ENCODE peak calls at places on chromosome 16, in six cellular contexts. C, Y, Q, P, B and G are unnamed samples.

GRCh38 chr16:81657224-81657623 is 121.9 kb upstream of the PLCG2 start:
- DNase-seq in Y (no peak), B (no peak), Q (no peak), P (no peak), C (no peak), G (no peak)

GRCh38 chr16:55968221-55968620 is 93.0 kb upstream of the CES5A start:
- DNase-seq in C (no peak), P (no peak), B (no peak), Y (no peak), Q (no peak), G (no peak)

GRCh38 chr16:57799619-57800212 is 2.6 kb downstream of the KIFC3 start:
- DNase-seq in B (no peak), C (no peak), P (no peak), Q (no peak), Y (no peak), G (no peak)

GRCh38 chr16:73713817-73714495 is 582.7 kb upstream of the PSMD7 start:
- DNase-seq in C (peak), P (peak), Y (peak), B (no peak), Q (peak), G (no peak)

GRCh38 chr16:31714899-31715504 is 158.6 kb upstream of the ZNF267 start:
- DNase-seq in Y (no peak), B (no peak), Q (no peak), C (no peak), P (no peak), G (no peak)

GRCh38 chr16:65059421-65059980 is 62.4 kb downstream of the CDH11 start:
- DNase-seq in Y (peak), Q (no peak), B (no peak), P (peak), C (no peak), G (no peak)

GRCh38 chr16:12815361-12815760 is 11.7 kb upstream of the CPPED1 start:
- DNase-seq in B (no peak), C (no peak), P (no peak), Y (no peak), Q (no peak), G (no peak)

GRCh38 chr16:23374721-23375120 is 72.6 kb downstream of the SCNN1B start:
- DNase-seq in P (no peak), B (no peak), Q (peak), C (no peak), Y (no peak), G (no peak)

GRCh38 chr16:89187337-89188063 is 12.8 kb downstream of the SLC22A31 start:
- DNase-seq in Y (no peak), P (peak), C (no peak), Q (no peak), B (no peak), G (no peak)

GRCh38 chr16:4372578-4373355 is 1.1 kb downstream of the VASN start:
- DNase-seq in B (peak), P (no peak), Y (no peak), C (no peak), Q (peak), G (no peak)

GRCh38 chr16:19138601-19139000 is 24.8 kb downstream of the ITPRIPL2 start:
- DNase-seq in P (peak), B (peak), C (no peak), Y (no peak), Q (peak), G (no peak)

GRCh38 chr16:50248845-50249244 is 17.5 kb upstream of the ADCY7 start:
- DNase-seq in C (no peak), B (no peak), Q (no peak), P (no peak), Y (no peak), G (no peak)

GRCh38 chr16:154223-155030 is 2.0 kb downstream of the HBZ start:
- DNase-seq in P (peak), Y (no peak), B (no peak), C (no peak), Q (no peak), G (peak)

GRCh38 chr16:57204675-57205074 is 18.5 kb downstream of the RSPRY1 start:
- DNase-seq in Y (no peak), C (no peak), B (no peak), Q (no peak), P (no peak), G (no peak)

GRCh38 chr16:1651509-1652342 is 26.4 kb upstream of the JPT2 start:
- DNase-seq in C (no peak), Q (peak), B (no peak), P (no peak), Y (no peak), G (no peak)

GRCh38 chr16:67265834-67266233 is 13.5 kb upstream of the PLEKHG4 start:
- DNase-seq in P (no peak), C (no peak), Q (no peak), Y (no peak), B (no peak), G (no peak)

GRCh38 chr16:24925163-24925562 is 79.4 kb downstream of the SLC5A11 start:
- DNase-seq in P (no peak), B (no peak), Q (no peak), Y (no peak), C (no peak), G (no peak)

GRCh38 chr16:1002399-1003161 is 21.0 kb downstream of the SOX8 start:
- DNase-seq in B (peak), Q (peak), P (no peak), Y (no peak), C (peak), G (no peak)

GRCh38 chr16:8370374-8371015 is 219.8 kb downstream of the TMEM114 start:
- DNase-seq in P (no peak), Y (peak), Q (peak), C (no peak), B (no peak), G (no peak)

GRCh38 chr16:70428178-70428998 is 10.5 kb downstream of the ST3GAL2 start:
- DNase-seq in Q (peak), Y (peak), P (peak), B (peak), C (peak), G (no peak)

GRCh38 chr16:12881182-12881581 is 20.2 kb upstream of the SHISA9 start:
- DNase-seq in B (no peak), C (no peak), P (no peak), Q (no peak), Y (no peak), G (no peak)

GRCh38 chr16:56673916-56674315 is 4.3 kb downstream of the MT1H start:
- DNase-seq in Q (no peak), Y (no peak), P (peak), B (no peak), C (no peak), G (no peak)

GRCh38 chr16:70634861-70635260 is 11.5 kb upstream of the IL34 start:
- DNase-seq in C (no peak), P (no peak), B (peak), Q (no peak), Y (no peak), G (no peak)

GRCh38 chr16:57413301-57413730 is 8.7 kb downstream of the CCL17 start:
- DNase-seq in Y (no peak), Q (no peak), P (no peak), B (no peak), C (no peak), G (no peak)

GRCh38 chr16:87061521-87061920 is 255.7 kb downstream of the C16orf95 start:
- DNase-seq in Y (no peak), Q (no peak), P (no peak), B (no peak), C (no peak), G (no peak)

GRCh38 chr16:87062569-87063442 is 254.4 kb downstream of the C16orf95 start:
- DNase-seq in Q (peak), B (peak), Y (peak), P (peak), C (peak), G (no peak)

GRCh38 chr16:87057951-87058560 is 259.1 kb downstream of the C16orf95 start:
- DNase-seq in Y (no peak), C (no peak), B (no peak), P (no peak), Q (no peak), G (no peak)

GRCh38 chr16:87058728-87059250 is 258.4 kb downstream of the C16orf95 start:
- DNase-seq in B (no peak), Y (no peak), P (no peak), Q (no peak), C (no peak), G (no peak)

GRCh38 chr16:87060026-87060986 is 256.9 kb downstream of the C16orf95 start:
- DNase-seq in B (peak), C (no peak), P (no peak), Y (no peak), Q (peak), G (no peak)
- TF ChIP-seq CTCF in B (no peak), C (no peak), P (no peak), Y (no peak), Q (no peak), G (no peak)

DNA sequence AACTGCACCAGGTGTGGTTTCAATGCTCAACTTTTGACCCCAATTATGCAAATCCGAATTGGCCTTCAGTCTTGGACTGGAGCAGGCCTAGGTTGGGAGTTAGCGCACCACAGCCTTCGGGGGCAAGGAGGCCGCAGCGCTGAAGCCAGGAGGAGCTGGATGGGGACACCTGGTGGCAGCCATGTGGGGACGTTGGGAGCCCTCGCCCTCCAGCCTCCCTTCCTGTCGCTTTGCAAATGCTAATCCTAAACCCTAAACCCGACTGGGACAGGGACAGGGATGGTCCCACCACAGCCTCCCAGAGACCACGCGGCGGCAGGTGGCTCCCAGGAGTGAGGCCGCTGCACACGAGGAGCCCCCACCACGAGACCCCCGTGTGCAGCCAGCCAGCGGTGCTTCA is 58.7 kb downstream of the KLHDC4 start:
- DNase-seq in C (no peak), Q (no peak), P (no peak), Y (no peak), B (no peak), G (no peak)
- TF ChIP-seq CTCF in C (no peak), Q (no peak), P (no peak), Y (no peak), B (no peak), G (no peak)

GRCh38 chr16:84139628-84140258 is 5.2 kb downstream of the HSDL1 start:
- DNase-seq in Y (no peak), C (no peak), Q (no peak), B (no peak), P (no peak), G (no peak)

GRCh38 chr16:84143784-84144199 is 1.2 kb downstream of the HSDL1 start:
- DNase-seq in Q (no peak), C (no peak), B (no peak), P (peak), Y (no peak), G (no peak)

GRCh38 chr16:84143081-84143480 is 1.9 kb downstream of the HSDL1 start:
- DNase-seq in Q (no peak), B (no peak), P (no peak), Y (no peak), C (no peak), G (no peak)

GRCh38 chr16:84138824-84139627 is 6.0 kb downstream of the HSDL1 start:
- DNase-seq in Y (no peak), P (no peak), C (no peak), Q (peak), B (peak), G (no peak)

GRCh38 chr16:84141143-84141670 is 3.8 kb downstream of the HSDL1 start:
- DNase-seq in P (no peak), C (no peak), Y (no peak), Q (peak), B (no peak), G (no peak)
- TF ChIP-seq CTCF in P (no peak), C (no peak), Y (no peak), Q (no peak), B (no peak), G (no peak)

DNA sequence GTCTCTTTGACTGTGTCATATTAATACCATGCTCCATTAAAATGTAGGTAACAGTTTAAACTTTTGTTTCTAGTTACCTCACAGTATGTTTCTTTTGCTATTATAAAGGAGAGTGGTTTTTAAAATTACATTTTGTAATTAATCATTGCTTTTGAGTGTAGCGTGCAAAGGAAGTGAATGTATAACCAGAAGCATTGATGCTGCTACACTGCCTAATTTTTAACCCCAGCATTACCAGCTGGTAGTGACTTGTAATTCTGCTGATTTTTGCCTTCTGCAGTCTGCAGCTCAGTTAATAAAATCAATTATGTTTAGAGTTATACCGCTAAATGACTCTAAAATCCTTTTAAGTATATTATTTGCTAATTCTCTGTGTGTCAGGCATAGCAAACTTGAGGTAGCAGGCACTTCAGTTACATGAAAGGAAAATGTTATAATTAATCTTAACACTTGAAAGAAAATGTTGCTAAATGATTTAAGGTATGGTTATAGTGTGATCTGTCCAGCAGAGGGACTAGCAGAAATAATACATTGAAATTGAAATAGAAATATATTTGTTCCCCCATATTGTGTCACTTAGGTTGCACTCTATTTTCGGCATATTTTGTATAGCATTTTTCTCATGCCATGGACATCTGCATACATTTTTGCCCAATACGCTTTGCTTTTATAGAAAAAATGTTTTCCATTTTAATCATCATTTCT is 388.5 kb downstream of the CNTNAP4 start:
- DNase-seq in C (no peak), B (no peak), Q (no peak), Y (no peak), P (no peak), G (no peak)
- TF ChIP-seq CTCF in C (no peak), B (no peak), Q (peak), Y (no peak), P (no peak), G (no peak)

GRCh38 chr16:51394401-51394800 is 243.3 kb upstream of the SALL1 start:
- DNase-seq in P (no peak), C (no peak), B (no peak), Y (no peak), Q (no peak), G (no peak)
- TF ChIP-seq CTCF in P (no peak), C (no peak), B (no peak), Y (no peak), Q (no peak), G (no peak)